ENCODE peak calls at places on chromosomes 6 and 20, in six cellular contexts. P is A549, Z is GM23338, F is HepG2, I is HCT116, G is GM12878. C is an unnamed sample.

GRCh38 chr20:33250666-33251065 is 14.9 kb downstream of the BPIFA1 start:
- DNase-seq in P (no peak), Z (no peak), F (no peak), I (no peak), G (no peak), C (no peak)

GRCh38 chr20:51350941-51351631 is 191.4 kb downstream of the NFATC2 start:
- DNase-seq in P (no peak), Z (no peak), F (no peak), I (no peak), G (no peak), C (no peak)

GRCh38 chr20:4710106-4710475 is 11.6 kb upstream of the PRND start:
- DNase-seq in P (no peak), Z (no peak), F (no peak), I (no peak), G (no peak), C (no peak)

GRCh38 chr6:10968776-10969175 is 75.3 kb downstream of the ELOVL2 start:
- DNase-seq in P (no peak), Z (no peak), F (no peak), I (no peak), G (no peak), C (no peak)

GRCh38 chr6:145977881-145978280 is 13.7 kb upstream of the SHPRH start:
- DNase-seq in P (no peak), Z (no peak), F (no peak), I (no peak), G (no peak), C (no peak)

GRCh38 chr6:170229396-170229795 is 61.5 kb downstream of the DLL1 start:
- DNase-seq in P (no peak), Z (no peak), F (no peak), I (no peak), G (no peak), C (no peak)

GRCh38 chr6:53312355-53312754 is 36.4 kb downstream of the ELOVL5 start:
- DNase-seq in P (no peak), Z (no peak), F (no peak), I (no peak), G (no peak), C (peak; percentile 44)

GRCh38 chr6:157047951-157048350 is 270.8 kb downstream of the ARID1B start:
- DNase-seq in P (no peak), Z (no peak), F (no peak), I (no peak), G (no peak), C (no peak)

GRCh38 chr20:20710847-20711315 is 1.6 kb downstream of the RALGAPA2 start:
- DNase-seq in P (no peak), Z (no peak), F (peak; percentile 90), I (no peak), G (no peak), C (no peak)

GRCh38 chr20:51631011-51631950 is 88.8 kb upstream of the NFATC2 start:
- DNase-seq in P (peak; percentile 93), Z (no peak), F (peak; percentile 28), I (peak; percentile 91), G (no peak), C (peak; percentile 44)

GRCh38 chr20:63737940-63738686 is 1.5 kb upstream of the SLC2A4RG start:
- DNase-seq in P (no peak), Z (peak; percentile 38), F (peak; percentile 90), I (no peak), G (no peak), C (no peak)

GRCh38 chr6:10465633-10466499 is 51.0 kb upstream of the TFAP2A start:
- DNase-seq in P (peak; percentile 33), Z (peak; percentile 93), F (peak; percentile 44), I (peak; percentile 65), G (no peak), C (peak; percentile 54)

GRCh38 chr20:17189976-17190710 is 36.7 kb upstream of the PCSK2 start:
- DNase-seq in P (no peak), Z (no peak), F (no peak), I (no peak), G (no peak), C (no peak)

DNA sequence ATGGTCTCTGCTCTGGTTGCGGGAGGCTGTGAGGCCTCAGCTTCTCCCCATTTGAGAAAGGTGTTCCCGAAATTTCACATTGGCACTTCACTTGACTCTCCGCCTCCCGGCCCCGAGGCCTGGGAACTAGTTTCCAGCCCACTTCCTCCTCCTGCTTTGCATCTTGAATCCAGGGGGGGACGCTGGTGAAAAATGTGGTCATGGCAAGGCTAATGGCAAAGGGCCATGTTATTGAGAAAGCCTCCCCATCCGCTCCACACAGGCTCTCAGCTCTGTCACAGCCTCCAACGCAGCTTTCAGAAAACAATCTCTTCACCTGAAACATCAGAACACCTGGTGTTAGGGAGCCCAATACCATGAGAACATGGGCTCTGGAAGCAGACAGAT is 5.6 kb downstream of the PLAGL2 start:
- DNase-seq in P (no peak), Z (no peak), F (no peak), I (no peak), G (no peak), C (no peak)
- H3K4me2 ChIP-seq in P (no peak overlapping the region), Z (no peak overlapping the region), F (no peak overlapping the region), I (no peak overlapping the region), G (no peak overlapping the region), C (no peak overlapping the region)

GRCh38 chr6:57172136-57173055 is at the start of gene BAG2:
- DNase-seq in P (peak; percentile 61), Z (peak; percentile 94), F (peak; percentile 88), I (peak; percentile 74), G (peak; percentile 68), C (peak; percentile 89)

GRCh38 chr6:57177545-57178225 is 5.6 kb downstream of the BAG2 start:
- DNase-seq in P (no peak), Z (no peak), F (no peak), I (no peak), G (no peak), C (no peak)

GRCh38 chr6:57174511-57174907 is 2.4 kb downstream of the BAG2 start:
- DNase-seq in P (no peak), Z (no peak), F (no peak), I (no peak), G (no peak), C (no peak)

GRCh38 chr6:57173886-57174510 is 1.9 kb downstream of the BAG2 start:
- DNase-seq in P (peak; percentile 10), Z (peak; percentile 60), F (peak; percentile 60), I (peak; percentile 36), G (no peak), C (peak; percentile 10)

DNA sequence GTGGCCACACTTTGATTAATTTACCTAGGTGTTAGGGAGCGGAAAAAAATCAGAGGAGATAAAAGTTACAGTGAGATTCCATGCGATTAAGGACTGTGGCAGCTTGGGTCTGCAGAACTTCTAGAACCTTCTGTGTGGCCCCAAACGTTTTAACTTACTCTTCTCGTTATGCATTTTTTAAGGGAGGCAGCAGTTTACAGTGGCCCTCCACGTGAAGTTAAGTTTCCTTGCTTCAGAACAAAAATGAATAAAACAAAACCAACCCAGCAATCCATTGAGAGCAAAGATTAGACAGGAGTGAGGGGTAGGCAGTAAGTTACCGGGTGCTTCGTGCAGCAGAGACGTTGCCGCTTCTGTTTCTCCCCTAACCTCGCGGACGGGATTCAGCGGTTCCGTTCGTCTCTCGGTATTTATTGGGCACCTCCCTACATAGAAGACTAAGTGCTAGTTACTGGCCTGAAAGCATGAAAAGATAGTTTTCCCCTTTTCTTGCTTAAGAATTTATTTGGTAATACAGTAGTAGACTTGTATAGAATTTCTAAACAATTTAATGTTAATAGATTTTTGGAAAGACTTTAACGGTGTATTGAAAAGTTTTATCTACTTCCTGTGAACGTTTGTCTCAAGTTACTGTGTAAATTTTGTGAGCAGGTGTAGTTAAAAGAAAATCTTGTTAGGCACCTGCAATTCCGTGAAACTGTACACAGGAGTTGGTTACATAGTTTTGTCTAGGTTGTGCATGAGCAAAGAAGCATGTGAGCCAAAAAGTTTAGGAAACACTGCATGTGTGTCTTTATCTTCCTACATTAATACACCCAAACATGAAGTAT is 1.1 kb downstream of the BAG2 start:
- DNase-seq in P (peak; percentile 21), Z (peak; percentile 51), F (peak; percentile 34), I (no peak), G (no peak), C (peak; percentile 36)
- TF ChIP-seq REST in P (no peak), Z (no peak), F (no peak), I (no peak), G (no peak), C (no peak)

GRCh38 chr6:109478222-109478805 is 4.7 kb downstream of the ZBTB24 start:
- DNase-seq in P (no peak), Z (no peak), F (no peak), I (no peak), G (no peak), C (no peak)
- H3K4me2 ChIP-seq in P (peak overlapping the region; percentile 48), Z (peak overlapping the region; percentile 81), F (peak overlapping the region; percentile 65), I (no peak overlapping the region), G (peak overlapping the region; percentile 84), C (peak overlapping the region; percentile 56)

GRCh38 chr6:33206027-33206863 is 1.8 kb downstream of the HSD17B8 start:
- DNase-seq in P (no peak), Z (no peak), F (no peak), I (no peak), G (no peak), C (peak; percentile 3)

GRCh38 chr6:33205172-33206026 is 944 bp downstream of the HSD17B8 start:
- DNase-seq in P (peak; percentile 46), Z (peak; percentile 44), F (no peak), I (peak; percentile 55), G (no peak), C (peak; percentile 42)

GRCh38 chr6:33204165-33204414 is 365 bp upstream of the HSD17B8 start:
- DNase-seq in P (no peak), Z (no peak), F (no peak), I (no peak), G (no peak), C (no peak)

GRCh38 chr6:33203443-33204164 is 851 bp upstream of the HSD17B8 start:
- DNase-seq in P (no peak), Z (no peak), F (no peak), I (no peak), G (no peak), C (no peak)

GRCh38 chr6:33204415-33205171 is at the start of gene HSD17B8:
- DNase-seq in P (peak; percentile 90), Z (peak; percentile 98), F (peak; percentile 90), I (peak; percentile 82), G (peak; percentile 71), C (peak; percentile 94)
- TF ChIP-seq REST in P (no peak), Z (no peak), F (no peak), I (no peak), G (no peak), C (no peak)

C was measured in SK-N-SH.